ENCODE peak calls at places on chromosomes 6 and 20, in four cellular contexts. G is CD8-positive, alpha-beta T cell; X is ascending aorta; L is tibial nerve. M is an unnamed sample.

GRCh38 chr20:32052792-32053362 is 835 bp downstream of the HCK start:
- DNase-seq in L (no peak), X (peak; percentile 75), G (no peak), M (no peak)

GRCh38 chr6:11613858-11614257 is 76.3 kb downstream of the TMEM170B start:
- DNase-seq in X (peak; percentile 25), G (no peak), L (no peak), M (no peak)

GRCh38 chr6:107267006-107267405 is 151.7 kb upstream of the BEND3 start:
- DNase-seq in X (no peak), L (no peak), G (no peak), M (no peak)

GRCh38 chr20:43988867-43989266 is 74.2 kb downstream of the TOX2 start:
- DNase-seq in L (no peak), G (no peak), X (no peak), M (no peak)

GRCh38 chr6:105164418-105164817 is 15.4 kb downstream of the POPDC3 start:
- DNase-seq in G (no peak), L (no peak), X (no peak), M (no peak)

GRCh38 chr20:62159835-62160234 is 16.3 kb downstream of the SS18L1 start:
- DNase-seq in L (no peak), G (peak; percentile 13), X (no peak), M (no peak)

GRCh38 chr6:106510090-106510970 is 119.0 kb downstream of the RTN4IP1 start:
- DNase-seq in X (peak; percentile 73), G (peak; percentile 73), L (no peak), M (no peak)

GRCh38 chr6:68958327-68958726 is 323.2 kb downstream of the ADGRB3 start:
- DNase-seq in X (no peak), L (no peak), G (no peak), M (no peak)

GRCh38 chr6:118506071-118506638 is 41.9 kb upstream of the PLN start:
- DNase-seq in X (no peak), L (no peak), G (no peak), M (no peak)

GRCh38 chr20:1427457-1428054 is 34.7 kb upstream of the FKBP1A start:
- DNase-seq in L (no peak), G (no peak), X (no peak), M (no peak)

GRCh38 chr6:3175742-3176321 is 18.5 kb upstream of the TUBB2A start:
- DNase-seq in X (no peak), L (no peak), G (no peak), M (no peak)

GRCh38 chr6:1856381-1856780 is 246.7 kb downstream of the FOXC1 start:
- DNase-seq in L (peak; percentile 53), G (no peak), X (no peak), M (no peak)

GRCh38 chr20:22470620-22471026 is 113.7 kb downstream of the FOXA2 start:
- DNase-seq in L (no peak), G (no peak), X (no peak), M (no peak)

GRCh38 chr6:40244684-40245083 is 310.4 kb upstream of the MOCS1 start:
- DNase-seq in X (no peak), G (no peak), L (no peak), M (no peak)

GRCh38 chr6:89369009-89369408 is 16.5 kb upstream of the UBE2J1 start:
- DNase-seq in L (peak; percentile 26), G (no peak), X (peak; percentile 68), M (peak; percentile 11)

GRCh38 chr6:111580826-111581505 is 24.7 kb downstream of the TRAF3IP2 start:
- DNase-seq in G (no peak), L (no peak), X (no peak), M (no peak)

GRCh38 chr20:63135411-63135810 is 80.5 kb downstream of the YTHDF1 start:
- DNase-seq in X (no peak), L (no peak), G (no peak), M (no peak)

GRCh38 chr6:1603708-1604346 is 5.9 kb upstream of the FOXC1 start:
- DNase-seq in X (no peak), L (no peak), G (no peak), M (no peak)

GRCh38 chr20:32007787-32008616 is 2.2 kb upstream of the CCM2L start:
- DNase-seq in X (peak; percentile 68), G (no peak), L (no peak), M (no peak)

GRCh38 chr6:136983692-136984091 is 61.1 kb downstream of the IL20RA start:
- DNase-seq in G (no peak), X (no peak), L (no peak), M (no peak)

GRCh38 chr6:136984578-136984977 is 60.2 kb downstream of the IL20RA start:
- DNase-seq in X (no peak), G (no peak), L (no peak), M (no peak)

GRCh38 chr6:136985502-136985901 is 59.3 kb downstream of the IL20RA start:
- DNase-seq in L (no peak), X (no peak), G (no peak), M (no peak)

GRCh38 chr6:136980070-136980469 is 58.0 kb downstream of the SLC35D3 start:
- DNase-seq in X (no peak), L (no peak), G (no peak), M (no peak)

GRCh38 chr6:136982928-136983327 is 60.8 kb downstream of the SLC35D3 start:
- DNase-seq in G (no peak), L (no peak), X (no peak), M (no peak)
- H3K27ac ChIP-seq in G (no peak overlapping the region), L (no peak overlapping the region), X (no peak overlapping the region), M (no peak overlapping the region)

GRCh38 chr6:31889331-31889972 is 8.0 kb downstream of the EHMT2 start:
- DNase-seq in G (no peak), L (no peak), X (no peak), M (no peak)
- H3K27ac ChIP-seq in G (no peak overlapping the region), L (no peak overlapping the region), X (no peak overlapping the region), M (no peak overlapping the region)

GRCh38 chr6:25971187-25971811 is 8.7 kb downstream of the TRIM38 start:
- DNase-seq in L (no peak), G (no peak), X (peak; percentile 81), M (no peak)
- H3K27ac ChIP-seq in L (no peak overlapping the region), G (no peak overlapping the region), X (peak overlapping the region; percentile 77), M (no peak overlapping the region)

GRCh38 chr6:44805239-44805849 is 417.8 kb downstream of the CDC5L start:
- DNase-seq in X (no peak), L (no peak), G (no peak), M (no peak)

GRCh38 chr6:44804016-44804415 is 416.5 kb downstream of the CDC5L start:
- DNase-seq in X (no peak), L (no peak), G (no peak), M (no peak)

GRCh38 chr6:44806656-44807055 is 419.1 kb downstream of the CDC5L start:
- DNase-seq in G (no peak), X (no peak), L (no peak), M (no peak)

GRCh38 chr6:44801188-44801587 is 413.7 kb downstream of the CDC5L start:
- DNase-seq in G (no peak), L (no peak), X (no peak), M (no peak)

GRCh38 chr6:44804546-44804945 is 417.0 kb downstream of the CDC5L start:
- DNase-seq in G (no peak), X (no peak), L (no peak), M (no peak)
- H3K27ac ChIP-seq in G (no peak overlapping the region), X (no peak overlapping the region), L (no peak overlapping the region), M (no peak overlapping the region)

GRCh38 chr6:6405997-6406699 is 85.7 kb upstream of the F13A1 start:
- DNase-seq in X (no peak), L (no peak), G (no peak), M (no peak)
- H3K27ac ChIP-seq in X (no peak overlapping the region), L (no peak overlapping the region), G (no peak overlapping the region), M (no peak overlapping the region)

M was measured in substantia nigra.